ENCODE peak calls at places on chromosomes 4 and X, in eight cellular contexts. I is A549, P is lower lobe of right lung, C is adrenal gland, S is fibroblast of lung, O is glutamatergic neuron, W is lung, Q is GM20000. K is an unnamed sample.

GRCh38 chr4:905485-906214 is 26.5 kb downstream of the GAK start:
- DNase-seq in C (no peak), Q (no peak), S (no peak), O (no peak), I (no peak), P (no peak), W (no peak), K (no peak)

GRCh38 chrX:80334583-80334982 is 85.7 kb upstream of the TENT5D start:
- DNase-seq in I (no peak), O (no peak), C (no peak), S (no peak), P (no peak), W (no peak), Q (no peak), K (no peak)

GRCh38 chr4:36348403-36348938 is 67.1 kb downstream of the DTHD1 start:
- DNase-seq in S (no peak), C (no peak), W (no peak), I (no peak), Q (peak; percentile 68), O (no peak), P (no peak), K (no peak)

GRCh38 chr4:148288448-148288847 is 153.8 kb downstream of the NR3C2 start:
- DNase-seq in C (no peak), Q (no peak), I (no peak), S (no peak), O (no peak), W (no peak), P (no peak), K (no peak)

GRCh38 chr4:90474484-90474883 is 347.3 kb downstream of the CCSER1 start:
- DNase-seq in O (no peak), S (no peak), I (no peak), P (no peak), Q (no peak), W (no peak), C (no peak), K (no peak)

GRCh38 chr4:153082322-153083301 is 121.6 kb upstream of the TRIM2 start:
- DNase-seq in I (no peak), O (no peak), Q (no peak), W (no peak), C (no peak), S (no peak), P (no peak), K (no peak)

GRCh38 chrX:2629316-2630168 is 61.6 kb upstream of the CD99 start:
- DNase-seq in W (no peak), O (no peak), P (no peak), I (no peak), C (no peak), Q (no peak), S (no peak), K (no peak)

GRCh38 chr4:152643153-152644035 is 36.4 kb downstream of the TMEM154 start:
- DNase-seq in W (peak; percentile 43), I (no peak), Q (peak; percentile 80), P (peak; percentile 70), C (no peak), O (no peak), S (no peak), K (peak; percentile 42)

GRCh38 chrX:121260568-121261240 is 213.3 kb downstream of the GLUD2 start:
- DNase-seq in I (no peak), P (no peak), C (no peak), O (no peak), W (no peak), S (no peak), Q (no peak), K (no peak)

GRCh38 chrX:37796805-37797204 is 16.9 kb downstream of the CYBB start:
- DNase-seq in O (no peak), W (no peak), C (peak; percentile 20), P (peak; percentile 51), Q (no peak), I (no peak), S (peak; percentile 1), K (no peak)

GRCh38 chrX:42678133-42678532 is 99.8 kb downstream of the PPP1R2C start:
- DNase-seq in Q (no peak), I (no peak), P (no peak), S (peak; percentile 6), W (no peak), O (no peak), C (no peak), K (no peak)

GRCh38 chr4:26854701-26855100 is 5.9 kb upstream of the STIM2 start:
- DNase-seq in I (no peak), Q (no peak), O (no peak), S (no peak), W (no peak), C (no peak), P (no peak), K (no peak)

GRCh38 chr4:17932041-17932440 is 89.5 kb downstream of the LCORL start:
- DNase-seq in O (no peak), I (no peak), Q (no peak), C (no peak), S (no peak), W (no peak), P (no peak), K (no peak)

GRCh38 chr4:142818009-142818408 is 28.1 kb downstream of the INPP4B start:
- DNase-seq in W (no peak), S (peak; percentile 95), P (no peak), C (no peak), Q (no peak), I (no peak), O (no peak), K (no peak)

GRCh38 chr4:32485976-32486375 is 1765.8 kb downstream of the PCDH7 start:
- DNase-seq in Q (no peak), W (no peak), S (no peak), C (no peak), P (no peak), I (no peak), O (no peak), K (no peak)

GRCh38 chr4:130675262-130675661 is 1579.3 kb downstream of the C4orf33 start:
- DNase-seq in P (no peak), W (no peak), O (no peak), C (no peak), I (no peak), Q (no peak), S (no peak), K (no peak)

GRCh38 chrX:103927030-103927429 is 35.4 kb upstream of the TMSB15B start:
- DNase-seq in I (no peak), Q (no peak), W (no peak), O (no peak), S (no peak), C (no peak), P (no peak), K (no peak)

GRCh38 chrX:9475984-9476383 is 11.1 kb downstream of the TBL1X start:
- DNase-seq in I (no peak), S (no peak), C (no peak), Q (no peak), W (no peak), P (no peak), O (no peak), K (no peak)

GRCh38 chr4:64564126-64564525 is 154.9 kb upstream of the TECRL start:
- DNase-seq in O (no peak), P (no peak), S (peak; percentile 41), I (no peak), C (no peak), Q (no peak), W (no peak), K (no peak)

DNA sequence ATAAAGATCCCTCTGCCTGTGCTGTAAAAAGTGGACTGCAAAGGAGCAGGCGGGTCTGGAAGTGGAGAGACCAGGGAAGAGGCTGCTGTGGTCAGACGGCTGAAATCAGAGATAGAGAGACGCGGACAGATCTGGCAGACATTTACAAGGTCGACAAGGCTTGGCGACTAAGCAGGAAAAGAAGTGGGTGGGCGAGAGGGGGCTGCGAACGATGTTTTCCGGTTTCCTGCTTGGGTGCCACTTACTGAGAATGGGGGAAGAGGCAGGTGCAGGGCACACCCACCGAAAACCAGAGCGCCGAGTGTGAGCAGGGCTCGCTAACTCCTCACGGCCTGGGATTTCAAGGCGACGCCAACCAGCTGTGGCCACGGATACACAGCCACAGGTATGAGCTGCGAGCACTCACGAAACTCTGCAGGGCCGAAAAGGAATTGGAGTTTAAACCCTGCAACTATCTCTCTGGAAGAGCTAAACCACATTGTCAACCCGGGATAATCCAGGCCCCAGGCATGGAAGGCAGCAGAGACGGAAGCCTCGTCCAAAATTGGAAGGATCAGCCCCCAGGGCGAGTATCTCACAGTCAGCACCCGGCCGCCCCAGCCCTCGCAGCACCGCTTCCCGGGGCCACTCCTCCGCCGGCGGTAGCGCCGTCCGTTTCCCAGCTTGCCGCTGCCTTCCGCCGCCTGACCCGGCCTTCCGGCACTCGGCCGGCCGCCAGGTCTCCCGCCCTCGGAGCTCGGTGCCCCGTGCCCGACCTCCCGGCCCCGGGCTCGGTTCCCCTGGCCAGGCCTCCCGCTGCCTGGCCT is 824 bp downstream of the CASP3 start:
- DNase-seq in P (peak; percentile 79), S (peak; percentile 61), Q (peak; percentile 45), W (peak; percentile 67), I (peak; percentile 3), C (peak; percentile 73), O (peak; percentile 41), K (peak; percentile 60)
- TF ChIP-seq CTCF in P (no peak), S (no peak), Q (no peak), W (no peak), I (no peak), C (no peak), O (no peak), K (no peak)

GRCh38 chr4:138092060-138092459 is 150.1 kb downstream of the SLC7A11 start:
- DNase-seq in W (no peak), C (no peak), P (no peak), Q (no peak), I (no peak), O (no peak), S (no peak), K (no peak)
- TF ChIP-seq CTCF in W (no peak), C (no peak), P (no peak), Q (no peak), I (no peak), O (no peak), S (no peak), K (no peak)

DNA sequence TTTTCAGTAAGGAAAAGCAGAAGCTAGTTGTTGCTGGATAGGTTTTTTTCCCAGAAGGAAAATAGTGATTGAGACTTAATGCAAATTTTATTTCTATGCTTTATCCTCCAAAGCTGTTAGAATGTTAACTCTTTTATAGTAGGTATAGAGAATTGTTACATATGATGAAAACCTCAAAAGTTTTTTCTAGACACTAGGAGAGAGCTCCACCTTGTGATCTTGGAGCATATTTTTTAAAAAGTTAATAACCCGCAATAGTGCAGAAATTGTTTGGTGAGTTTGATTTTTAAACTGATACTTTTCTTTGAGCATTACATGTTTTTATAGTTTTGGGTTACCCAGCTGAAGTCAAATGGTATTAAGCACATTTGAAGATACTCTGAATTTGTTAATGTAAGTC is 56.5 kb downstream of the STAG2 start:
- DNase-seq in Q (no peak), C (no peak), I (no peak), P (no peak), W (no peak), O (no peak), S (no peak), K (no peak)
- TF ChIP-seq CTCF in Q (no peak), C (no peak), I (peak; percentile 25), P (no peak), W (no peak), O (no peak), S (no peak), K (no peak)

DNA sequence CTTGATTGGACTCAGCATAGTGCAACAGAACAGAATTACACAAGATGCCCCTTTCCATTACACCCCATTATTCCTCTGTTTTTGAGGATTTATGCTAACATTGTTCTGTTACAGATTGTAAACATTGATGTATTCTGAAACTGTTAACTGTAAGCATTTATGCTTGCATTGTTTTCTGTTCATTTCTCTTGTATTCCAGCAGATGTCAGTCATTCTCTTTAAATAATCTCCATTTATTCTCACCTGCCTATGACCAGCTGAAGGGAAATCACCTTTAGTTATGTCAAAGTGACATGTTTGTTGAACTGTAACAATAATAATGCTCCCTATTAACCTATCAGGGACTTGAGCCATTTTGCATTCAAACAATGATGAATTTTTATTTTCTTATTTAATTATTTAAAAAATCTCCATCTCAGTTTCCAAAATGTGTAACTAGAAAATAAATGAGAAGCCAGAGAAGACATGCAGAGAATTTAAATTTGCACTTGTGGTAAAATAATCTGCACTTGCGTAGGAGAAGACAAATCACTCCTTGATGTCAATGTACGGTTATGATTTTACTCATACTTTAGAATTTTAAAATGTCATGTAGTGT is 58.0 kb downstream of the SPCS3 start:
- DNase-seq in C (no peak), O (no peak), S (peak; percentile 33), Q (peak; percentile 26), P (no peak), W (no peak), I (no peak), K (no peak)
- TF ChIP-seq CTCF in C (no peak), O (no peak), S (no peak), Q (peak; percentile 12), P (peak; percentile 40), W (no peak), I (peak; percentile 69), K (no peak)